ENCODE peak calls at places on chromosome 12, in five cellular contexts. G is endothelial cell, W is GM20000, O is AG04450, V is AG09309. H is an unnamed sample.

GRCh38 chr12:4849024-4849594 is 60.6 kb upstream of the KCNA1 start:
- DNase-seq in G (no peak), W (peak), O (no peak), V (no peak), H (no peak)

GRCh38 chr12:120007272-120007671 is 18.2 kb downstream of the BICDL1 start:
- DNase-seq in G (peak), W (peak), O (no peak), V (no peak), H (peak)

GRCh38 chr12:127579446-127579845 is 687.5 kb upstream of the TMEM132C start:
- DNase-seq in G (no peak), W (no peak), O (no peak), V (peak), H (no peak)

GRCh38 chr12:93379432-93380308 is 1.9 kb downstream of the NUDT4 start:
- DNase-seq in G (no peak), W (no peak), O (no peak), V (no peak), H (no peak)

GRCh38 chr12:92921877-92922276 is 7.2 kb downstream of the EEA1 start:
- DNase-seq in G (no peak), W (peak), O (no peak), V (no peak), H (no peak)

GRCh38 chr12:115763982-115764621 is 513.4 kb downstream of the MED13L start:
- DNase-seq in G (no peak), W (no peak), O (no peak), V (no peak), H (no peak)

GRCh38 chr12:78455991-78456390 is 408.6 kb upstream of the SYT1 start:
- DNase-seq in G (no peak), W (no peak), O (no peak), V (no peak), H (no peak)

GRCh38 chr12:10363922-10364838 is 25.7 kb downstream of the KLRK1 start:
- DNase-seq in G (peak), W (peak), O (no peak), V (no peak), H (no peak)

GRCh38 chr12:133057446-133057845 is 20.1 kb downstream of the ZNF84 start:
- DNase-seq in G (no peak), W (no peak), O (no peak), V (no peak), H (no peak)

GRCh38 chr12:27866382-27867101 is 86.5 kb upstream of the MANSC4 start:
- DNase-seq in G (no peak), W (no peak), O (no peak), V (no peak), H (no peak)

GRCh38 chr12:94644622-94645021 is 5.7 kb downstream of the TMCC3 start:
- DNase-seq in G (no peak), W (no peak), O (no peak), V (peak), H (no peak)

DNA sequence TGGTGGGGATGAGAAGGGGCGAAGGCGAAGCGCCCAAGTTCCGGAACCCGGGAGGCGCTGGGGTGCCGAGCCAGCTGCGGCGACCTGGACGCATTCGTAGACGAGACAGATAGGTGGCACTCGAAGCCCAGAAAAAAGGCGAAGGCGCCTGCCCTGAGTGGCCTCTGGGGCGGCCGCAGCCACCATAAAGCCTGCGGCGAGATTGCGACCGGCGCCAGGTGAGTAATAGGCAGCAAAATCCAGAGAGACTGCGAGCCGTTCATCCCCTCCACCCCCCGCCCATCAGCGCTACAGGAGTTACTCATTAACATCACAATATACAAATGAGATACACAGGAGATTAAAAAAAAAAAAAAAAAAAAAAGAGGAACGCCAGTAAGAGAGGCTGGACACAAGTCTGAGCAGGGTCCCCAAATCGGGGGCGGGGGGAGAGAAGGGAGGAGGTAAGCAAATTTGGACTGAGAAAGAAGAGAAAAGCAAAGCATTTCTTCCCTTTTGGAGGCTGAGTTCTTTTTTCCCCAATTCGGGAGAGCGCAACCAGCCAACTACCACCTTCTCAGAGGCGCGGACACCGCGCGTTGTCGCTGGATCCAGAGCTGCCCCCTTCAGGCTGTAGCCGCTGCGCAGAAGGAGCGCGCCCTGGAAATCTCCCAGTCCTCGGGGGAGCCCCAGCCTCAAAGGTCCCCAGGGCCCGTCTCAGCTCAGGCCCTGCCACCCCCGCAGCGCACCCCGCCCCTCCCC is 15.7 kb downstream of the TBX3 start:
- DNase-seq in G (peak), W (peak), O (no peak), V (no peak), H (no peak)
- TF ChIP-seq CTCF in G (peak), W (peak), O (peak), V (peak), H (no peak)

DNA sequence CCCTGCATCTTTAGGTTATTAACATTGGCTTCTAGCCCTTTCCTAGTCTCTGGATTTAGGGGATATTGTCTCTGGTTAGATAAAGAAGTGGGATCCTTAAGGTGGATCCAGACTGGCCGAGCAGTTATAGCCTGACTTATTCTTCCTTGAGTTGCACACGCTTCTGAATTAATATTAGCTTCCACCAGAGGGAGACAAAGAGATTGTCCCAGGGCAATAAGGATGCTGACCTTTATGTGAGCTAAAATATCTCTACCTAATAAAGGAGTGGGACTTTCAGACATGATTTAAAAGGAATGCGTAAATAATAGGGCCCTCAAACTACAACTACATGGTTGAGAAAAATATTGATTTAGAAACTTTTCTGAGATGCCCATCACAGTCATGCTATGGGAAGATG is 139.7 kb downstream of the SLCO1B3 start:
- DNase-seq in G (no peak), W (peak), O (no peak), V (no peak), H (no peak)
- TF ChIP-seq CTCF in G (peak), W (peak), O (no peak), V (peak), H (no peak)

GRCh38 chr12:112506513-112507166 is 87.9 kb downstream of the PTPN11 start:
- DNase-seq in G (no peak), W (no peak), O (no peak), V (no peak), H (no peak)
- TF ChIP-seq CTCF in G (no peak), W (no peak), O (peak), V (no peak), H (no peak)

GRCh38 chr12:12606793-12607589 is 4.7 kb upstream of the CREBL2 start:
- DNase-seq in G (no peak), W (peak), O (no peak), V (no peak), H (no peak)

GRCh38 chr12:12609692-12610091 is 2.0 kb upstream of the CREBL2 start:
- DNase-seq in G (no peak), W (no peak), O (no peak), V (no peak), H (no peak)

GRCh38 chr12:12610711-12611110 is 965 bp upstream of the CREBL2 start:
- DNase-seq in G (no peak), W (no peak), O (no peak), V (no peak), H (no peak)

GRCh38 chr12:12611512-12612306 is at the start of gene CREBL2:
- DNase-seq in G (peak), W (peak), O (peak), V (peak), H (peak)

DNA sequence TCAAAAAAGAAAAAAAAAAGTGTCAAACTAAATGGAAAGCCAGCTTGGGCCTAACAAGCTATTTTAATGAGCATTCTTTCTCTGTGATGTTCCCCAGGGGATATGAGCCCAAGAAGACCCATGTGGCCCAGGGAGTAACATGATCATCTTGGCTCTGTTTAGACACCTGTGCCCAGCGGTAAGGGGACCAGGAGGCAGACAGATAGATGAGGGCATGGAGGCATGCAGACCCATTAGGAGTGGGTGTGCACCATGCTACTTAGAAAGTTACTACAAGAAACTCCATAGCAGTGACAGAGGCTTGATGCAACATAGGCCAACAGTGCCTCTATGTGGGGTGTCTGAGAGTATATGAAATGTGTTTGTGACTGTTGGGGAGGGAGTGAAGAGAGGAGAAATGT is 3.1 kb upstream of the CREBL2 start:
- DNase-seq in G (no peak), W (peak), O (no peak), V (no peak), H (no peak)
- TF ChIP-seq CTCF in G (no peak), W (peak), O (no peak), V (peak), H (no peak)

DNA sequence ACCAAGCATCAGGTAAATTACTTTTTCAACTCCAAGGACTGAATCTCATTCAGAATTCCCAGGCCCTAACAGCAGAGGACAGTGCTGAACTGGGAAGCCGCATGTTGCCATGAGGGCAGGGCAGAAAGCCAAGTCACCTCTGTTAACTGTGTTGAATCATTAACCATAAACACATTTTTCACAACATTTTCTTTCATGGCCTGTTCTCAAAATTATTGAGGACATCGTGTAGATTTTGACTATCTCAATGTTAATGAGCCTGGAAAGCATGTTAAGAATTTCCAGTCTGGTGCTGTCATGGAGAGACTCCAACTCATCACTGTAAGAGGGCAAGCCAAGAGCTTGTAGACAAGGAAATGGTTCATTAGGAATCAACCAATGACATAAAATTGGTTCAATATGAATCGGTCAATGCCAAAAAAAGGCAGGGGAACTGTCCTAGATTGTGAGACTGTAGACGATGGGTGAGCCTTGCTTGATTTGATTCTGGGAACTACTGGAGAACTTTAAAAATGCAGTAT is 33.7 kb downstream of the CPM start:
- DNase-seq in G (no peak), W (no peak), O (no peak), V (peak), H (no peak)
- TF ChIP-seq CTCF in G (no peak), W (no peak), O (peak), V (peak), H (no peak)

GRCh38 chr12:58247633-58248032 is 306.3 kb downstream of the ATP23 start:
- DNase-seq in G (no peak), W (no peak), O (no peak), V (no peak), H (no peak)
- TF ChIP-seq CTCF in G (no peak), W (no peak), O (peak), V (peak), H (no peak)

DNA sequence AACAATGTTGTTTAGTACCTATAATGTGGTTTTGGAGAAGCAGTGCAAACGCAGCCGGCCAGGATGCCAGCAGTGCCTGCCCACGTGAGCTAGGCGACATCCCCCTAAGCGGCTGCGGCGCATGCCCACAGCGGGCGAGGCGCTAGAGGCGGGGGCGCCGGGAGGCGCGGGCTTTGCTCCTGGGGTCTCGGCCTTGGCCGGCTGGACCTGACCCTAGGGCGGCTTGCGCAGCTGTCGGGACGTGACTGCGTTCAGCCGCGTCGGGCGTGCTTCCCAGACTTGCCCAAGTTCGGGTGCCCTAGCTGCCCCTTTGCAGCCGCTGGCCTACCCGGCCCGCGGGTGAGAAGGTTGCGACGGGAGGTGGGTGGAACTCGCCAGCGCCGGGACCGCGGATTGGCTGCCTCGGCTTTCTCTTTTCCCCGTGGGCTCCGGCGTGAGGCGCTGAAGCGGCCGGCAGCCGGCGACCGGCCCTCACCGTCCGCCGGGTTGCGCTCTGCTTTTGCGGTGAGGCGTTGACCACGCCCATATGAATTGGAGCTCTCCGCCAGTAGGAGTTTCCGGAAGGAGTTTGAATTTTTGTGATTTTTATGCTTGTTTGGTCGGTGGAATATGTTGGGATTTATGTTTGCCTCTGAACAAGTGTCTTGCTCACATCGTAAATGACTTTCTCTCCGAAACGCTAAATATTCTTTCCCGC is at the start of gene TMEM19:
- DNase-seq in G (peak), W (peak), O (peak), V (no peak), H (peak)
- TF ChIP-seq CTCF in G (no peak), W (peak), O (peak), V (peak), H (no peak)

GRCh38 chr12:11832100-11832499 is 182.6 kb downstream of the ETV6 start:
- DNase-seq in G (no peak), W (no peak), O (no peak), V (no peak), H (no peak)

GRCh38 chr12:11833174-11833895 is 183.9 kb downstream of the ETV6 start:
- DNase-seq in G (no peak), W (no peak), O (no peak), V (no peak), H (no peak)

GRCh38 chr12:11827096-11827841 is 177.8 kb downstream of the ETV6 start:
- DNase-seq in G (no peak), W (no peak), O (no peak), V (no peak), H (no peak)

GRCh38 chr12:11829764-11830194 is 180.3 kb downstream of the ETV6 start:
- DNase-seq in G (no peak), W (no peak), O (no peak), V (no peak), H (no peak)

GRCh38 chr12:11830298-11830937 is 180.9 kb downstream of the ETV6 start:
- DNase-seq in G (no peak), W (no peak), O (no peak), V (no peak), H (no peak)
- TF ChIP-seq CTCF in G (no peak), W (no peak), O (no peak), V (no peak), H (no peak)

GRCh38 chr12:130658561-130658960 is 57.5 kb downstream of the RIMBP2 start:
- DNase-seq in G (no peak), W (no peak), O (no peak), V (no peak), H (no peak)

GRCh38 chr12:130658106-130658505 is 58.0 kb downstream of the RIMBP2 start:
- DNase-seq in G (no peak), W (no peak), O (no peak), V (no peak), H (no peak)

GRCh38 chr12:130656411-130656810 is 59.7 kb downstream of the RIMBP2 start:
- DNase-seq in G (no peak), W (no peak), O (no peak), V (no peak), H (no peak)

GRCh38 chr12:130655881-130656280 is 60.2 kb downstream of the RIMBP2 start:
- DNase-seq in G (no peak), W (no peak), O (no peak), V (no peak), H (no peak)

DNA sequence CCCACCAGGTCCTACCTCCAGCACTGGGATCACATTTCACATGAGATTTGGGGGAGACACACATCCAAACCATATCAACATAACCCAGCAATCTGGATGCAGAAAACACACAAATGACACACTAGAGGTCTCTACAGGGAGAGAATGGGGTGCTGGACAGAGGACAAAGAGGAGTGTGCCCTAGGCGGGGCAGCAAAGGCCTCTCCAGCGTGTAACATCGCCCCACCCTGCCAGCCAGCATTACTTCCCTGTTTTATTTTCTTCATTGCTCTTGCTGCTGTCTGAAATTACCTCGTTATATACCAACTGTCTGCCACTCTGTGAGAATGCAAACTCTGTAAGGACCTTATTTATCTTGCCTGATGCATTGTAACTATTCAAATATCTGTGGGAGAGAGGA is 61.1 kb downstream of the RIMBP2 start:
- DNase-seq in G (no peak), W (no peak), O (no peak), V (no peak), H (no peak)
- TF ChIP-seq CTCF in G (no peak), W (no peak), O (no peak), V (no peak), H (no peak)

H was measured in natural killer cell.